ENCODE peak calls at places on chromosome 3, in five cellular contexts. T, D, L, H and Y are unnamed samples.

GRCh38 chr3:187821616-187822317 is 76.5 kb upstream of the BCL6 start:
- DNase-seq in T (no peak), D (no peak), L (no peak), H (no peak), Y (no peak)

GRCh38 chr3:135929670-135930069 is 35.9 kb upstream of the PPP2R3A start:
- DNase-seq in T (peak; percentile 74), D (peak; percentile 52), L (peak; percentile 40), H (peak; percentile 16), Y (peak; percentile 89)

GRCh38 chr3:60133269-60133877 is 1083.5 kb upstream of the CFAP20DC start:
- DNase-seq in T (no peak), D (no peak), L (no peak), H (no peak), Y (no peak)

GRCh38 chr3:2851356-2851755 is 258.8 kb downstream of the IL5RA start:
- DNase-seq in T (no peak), D (no peak), L (no peak), H (no peak), Y (no peak)

GRCh38 chr3:171347017-171347979 is 112.9 kb downstream of the TNIK start:
- DNase-seq in T (peak; percentile 28), D (peak; percentile 29), L (no peak), H (no peak), Y (peak; percentile 58)

GRCh38 chr3:123818921-123819429 is 65.2 kb downstream of the MYLK start:
- DNase-seq in T (peak; percentile 60), D (peak; percentile 62), L (no peak), H (no peak), Y (peak; percentile 85)

GRCh38 chr3:42451546-42452230 is 41.3 kb upstream of the LYZL4 start:
- DNase-seq in T (peak; percentile 3), D (no peak), L (no peak), H (no peak), Y (no peak)

GRCh38 chr3:142894493-142894892 is 5.6 kb upstream of the PCOLCE2 start:
- DNase-seq in T (no peak), D (no peak), L (no peak), H (no peak), Y (no peak)

GRCh38 chr3:61936344-61936937 is 375.1 kb downstream of the PTPRG start:
- DNase-seq in T (no peak), D (peak; percentile 25), L (no peak), H (no peak), Y (peak; percentile 59)

GRCh38 chr3:20141306-20141705 is 44.7 kb downstream of the SGO1 start:
- DNase-seq in T (no peak), D (no peak), L (no peak), H (no peak), Y (no peak)

GRCh38 chr3:169298247-169298992 is 365.1 kb downstream of the MECOM start:
- DNase-seq in T (no peak), D (no peak), L (no peak), H (no peak), Y (no peak)

GRCh38 chr3:55571913-55572312 is 84.8 kb upstream of the WNT5A start:
- DNase-seq in T (peak; percentile 34), D (no peak), L (peak; percentile 64), H (peak; percentile 79), Y (no peak)

GRCh38 chr3:174710622-174711021 is 148.5 kb upstream of the NAALADL2 start:
- DNase-seq in T (peak; percentile 44), D (peak; percentile 1), L (no peak), H (no peak), Y (peak; percentile 26)

GRCh38 chr3:48686538-48687219 is 964 bp upstream of the NCKIPSD start:
- DNase-seq in T (no peak), D (no peak), L (no peak), H (no peak), Y (peak; percentile 47)
- H3K4me3 ChIP-seq in T (no peak overlapping the region), D (no peak overlapping the region), L (peak overlapping the region; percentile 99), H (peak overlapping the region; percentile 89), Y (no peak overlapping the region)

DNA sequence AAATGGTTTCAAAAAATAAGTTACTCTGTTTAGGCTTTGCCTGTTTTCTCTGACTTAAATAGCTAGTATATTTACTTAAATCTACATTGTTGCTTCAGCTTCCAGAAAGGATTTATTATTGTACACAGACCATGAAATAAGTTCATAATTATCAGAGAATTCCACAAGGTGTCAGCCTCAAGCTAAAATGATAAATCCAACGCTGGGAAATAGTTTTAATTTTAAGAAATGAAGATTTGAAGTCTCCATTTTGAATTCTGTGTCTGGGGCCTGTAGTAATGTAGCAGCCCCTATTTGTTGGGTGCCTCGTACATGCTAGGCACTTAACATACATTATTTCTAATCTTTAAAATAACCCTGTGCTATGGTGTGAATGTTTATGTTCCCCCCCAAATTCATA is 92.6 kb upstream of the KCNMB2 start:
- DNase-seq in T (peak; percentile 30), D (no peak), L (no peak), H (no peak), Y (peak; percentile 44)
- TF ChIP-seq CTCF in T (peak; percentile 44), D (no peak), L (peak; percentile 44), H (no peak), Y (peak; percentile 12)

GRCh38 chr3:44981220-44981619 is 5.2 kb downstream of the EXOSC7 start:
- DNase-seq in T (no peak), D (peak; percentile 18), L (no peak), H (no peak), Y (peak; percentile 49)
- H3K4me3 ChIP-seq in T (no peak overlapping the region), D (no peak overlapping the region), L (no peak overlapping the region), H (no peak overlapping the region), Y (no peak overlapping the region)

GRCh38 chr3:126928921-126929485 is 53.9 kb upstream of the PLXNA1 start:
- DNase-seq in T (no peak), D (no peak), L (no peak), H (no peak), Y (no peak)

GRCh38 chr3:126925411-126926171 is 57.3 kb upstream of the PLXNA1 start:
- DNase-seq in T (no peak), D (no peak), L (no peak), H (no peak), Y (no peak)

GRCh38 chr3:126927846-126928245 is 55.1 kb upstream of the PLXNA1 start:
- DNase-seq in T (no peak), D (peak; percentile 47), L (no peak), H (no peak), Y (peak; percentile 54)

GRCh38 chr3:126927405-126927750 is 55.5 kb upstream of the PLXNA1 start:
- DNase-seq in T (no peak), D (no peak), L (no peak), H (no peak), Y (no peak)

GRCh38 chr3:126926684-126927404 is 56.1 kb upstream of the PLXNA1 start:
- DNase-seq in T (peak; percentile 84), D (peak; percentile 85), L (peak; percentile 69), H (no peak), Y (peak; percentile 86)
- TF ChIP-seq CTCF in T (peak; percentile 61), D (peak; percentile 70), L (no peak), H (no peak), Y (peak; percentile 59)